ENCODE peak calls at places on chromosomes 3 and 15, in ten cellular contexts. J is stimulated activated naive CD4-positive, alpha-beta T cell; G is NAMALWA; N is AG09309; Y is Ammon's horn; D is CD8-positive, alpha-beta memory T cell; B is fibroblast of pulmonary artery; P is NCI-H526 treated with DMSO at 0.1 percent for 48 hours; L is CD4-positive, alpha-beta T cell; S is RCC 7860. Z is an unnamed sample.
A peak's percentile ranks its signal among the peaks of the same experiment; 100 is the strongest.

GRCh38 chr3:42247576-42248027 is 18.4 kb downstream of the CCK start:
- DNase-seq in J (peak; percentile 31), G (peak; percentile 76), N (peak; percentile 14), Y (peak; percentile 59), D (no peak), B (peak; percentile 75), P (no peak), L (peak; percentile 59), S (peak; percentile 13), Z (peak; percentile 28)

GRCh38 chr15:90463381-90463780 is 66.3 kb upstream of the CRTC3 start:
- DNase-seq in J (no peak), G (no peak), N (peak; percentile 40), Y (peak; percentile 91), D (no peak), B (peak; percentile 95), P (no peak), L (no peak), S (peak; percentile 28), Z (peak; percentile 93)

GRCh38 chr15:73923488-73924164 is 2.6 kb upstream of the LOXL1 start:
- DNase-seq in J (no peak), G (no peak), N (no peak), Y (no peak), D (no peak), B (no peak), P (no peak), L (no peak), S (no peak), Z (no peak)

GRCh38 chr3:111151438-111151837 is 79.8 kb downstream of the NECTIN3 start:
- DNase-seq in J (no peak), G (no peak), N (peak; percentile 18), Y (no peak), D (no peak), B (peak; percentile 55), P (no peak), L (no peak), S (peak; percentile 43), Z (no peak)

GRCh38 chr3:188153949-188154757 is at the start of gene LPP:
- DNase-seq in J (peak; percentile 73), G (peak; percentile 84), N (no peak), Y (peak; percentile 72), D (peak; percentile 74), B (peak; percentile 80), P (no peak), L (peak; percentile 60), S (peak; percentile 75), Z (peak; percentile 56)

GRCh38 chr15:76309561-76310330 is 1.5 kb downstream of the ETFA start:
- DNase-seq in J (no peak), G (no peak), N (no peak), Y (no peak), D (no peak), B (peak; percentile 20), P (no peak), L (no peak), S (no peak), Z (no peak)

GRCh38 chr3:146498002-146498736 is 28.8 kb upstream of the PLSCR2 start:
- DNase-seq in J (peak; percentile 26), G (peak; percentile 6), N (no peak), Y (no peak), D (no peak), B (no peak), P (no peak), L (peak; percentile 14), S (no peak), Z (no peak)

GRCh38 chr15:44195151-44195740 is at the start of gene FRMD5:
- DNase-seq in J (peak; percentile 86), G (peak; percentile 95), N (peak; percentile 80), Y (peak; percentile 98), D (peak; percentile 63), B (peak; percentile 97), P (peak; percentile 99), L (peak; percentile 76), S (peak; percentile 90), Z (peak; percentile 97)

GRCh38 chr15:29998017-29998416 is 84.7 kb upstream of the GOLGA8J start:
- DNase-seq in J (no peak), G (no peak), N (no peak), Y (no peak), D (no peak), B (no peak), P (no peak), L (no peak), S (no peak), Z (no peak)

GRCh38 chr15:35533130-35534110 is 12.5 kb downstream of the DPH6 start:
- DNase-seq in J (no peak), G (no peak), N (no peak), Y (no peak), D (no peak), B (no peak), P (no peak), L (no peak), S (no peak), Z (no peak)

GRCh38 chr15:78195735-78196201 is 38.6 kb downstream of the ACSBG1 start:
- DNase-seq in J (peak; percentile 23), G (peak; percentile 48), N (no peak), Y (no peak), D (peak; percentile 28), B (peak; percentile 24), P (peak; percentile 53), L (peak; percentile 31), S (peak; percentile 23), Z (no peak)

GRCh38 chr15:77474987-77475385 is 54.3 kb downstream of the HMG20A start:
- DNase-seq in J (no peak), G (no peak), N (no peak), Y (no peak), D (no peak), B (no peak), P (no peak), L (no peak), S (no peak), Z (no peak)

Z was measured in putamen.